ENCODE peak calls at places on chromosomes 5 and 9, in ten cellular contexts. U is heart right ventricle; E is T-helper 9 cell; W is WTC11; H is activated T-helper 1 cell treated with Interleukin-2 at 50 U/mL for 16 hours; Y is RWPE1; S is amniotic stem cell; M is endothelial cell of umbilical vein; I is neural crest cell; Q is activated CD8-positive, alpha-beta T cell treated with anti-CD3 and anti-CD28 coated beads, Interleukin-2, amount 10 ng/mL, durations not matched to agents 7 days and 5 days. C is an unnamed sample.

GRCh38 chr5:82912462-82912861 is 164.7 kb downstream of the TMEM167A start:
- DNase-seq in E (no peak), Q (peak), S (no peak), Y (no peak), U (no peak), H (no peak), W (no peak), I (no peak), M (no peak), C (no peak)

GRCh38 chr5:5416733-5417132 is 5.7 kb upstream of the ICE1 start:
- DNase-seq in Q (no peak), Y (no peak), H (no peak), W (no peak), U (no peak), E (no peak), S (no peak), M (no peak), I (no peak), C (no peak)

GRCh38 chr5:18043344-18043743 is 409.1 kb downstream of the TAF11L14 start:
- DNase-seq in W (no peak), Q (no peak), M (no peak), S (no peak), U (no peak), Y (no peak), I (no peak), E (no peak), H (no peak), C (no peak)

GRCh38 chr5:65611524-65611923 is 12.6 kb downstream of the TRIM23 start:
- DNase-seq in Y (peak), W (no peak), I (no peak), S (no peak), E (no peak), H (no peak), U (no peak), M (no peak), Q (no peak), C (no peak)

GRCh38 chr5:33184367-33184766 is 256.4 kb upstream of the TARS1 start:
- DNase-seq in M (no peak), W (no peak), I (no peak), Q (no peak), S (no peak), Y (no peak), H (no peak), U (no peak), E (no peak), C (no peak)

GRCh38 chr5:18067615-18068014 is 433.4 kb downstream of the TAF11L14 start:
- DNase-seq in E (no peak), M (no peak), W (no peak), S (no peak), Q (no peak), I (no peak), U (no peak), Y (no peak), H (no peak), C (no peak)

GRCh38 chr5:149999359-149999758 is 1.1 kb downstream of the TIGD6 start:
- DNase-seq in Y (no peak), U (no peak), S (no peak), I (no peak), H (no peak), Q (no peak), M (no peak), E (no peak), W (no peak), C (no peak)

GRCh38 chr5:14996997-14997396 is 125.4 kb upstream of the ANKH start:
- DNase-seq in H (no peak), I (no peak), Q (no peak), M (no peak), Y (no peak), W (no peak), E (no peak), U (no peak), S (no peak), C (no peak)

GRCh38 chr9:33263936-33264472 is 504 bp downstream of the BAG1 start:
- DNase-seq in U (peak), E (peak), M (no peak), I (peak), H (peak), W (no peak), Q (peak), S (no peak), Y (peak), C (peak)